ENCODE peak calls at places on chromosomes 7 and 10, in six cellular contexts. X is fibroblast of lung, N is hepatocyte, T is upper lobe of right lung, V is right cardiac atrium, U is heart left ventricle. O is an unnamed sample. For H3K27me3, the result is how much of the 10 kb centered on the place peaks cover.

GRCh38 chr7:117126631-117127030 is 173.3 kb downstream of the ST7 start:
- DNase-seq in X (no peak), T (no peak), N (no peak), U (no peak), V (no peak), O (no peak)

GRCh38 chr7:145398758-145399157 is 562.9 kb upstream of the TPK1 start:
- DNase-seq in U (no peak), X (no peak), N (no peak), T (no peak), V (peak), O (peak)

GRCh38 chr10:112565434-112566053 is 118.5 kb downstream of the VTI1A start:
- DNase-seq in X (peak), T (no peak), V (no peak), U (no peak), N (peak), O (peak)

GRCh38 chr7:143413123-143413522 is 4.5 kb upstream of the EPHA1 start:
- DNase-seq in T (no peak), X (no peak), V (no peak), N (no peak), U (no peak), O (no peak)

GRCh38 chr7:79293655-79294142 is 159.8 kb downstream of the MAGI2 start:
- DNase-seq in U (no peak), X (peak), V (no peak), T (peak), N (peak), O (no peak)

GRCh38 chr10:61195219-61195618 is 251.2 kb upstream of the RHOBTB1 start:
- DNase-seq in X (no peak), V (no peak), N (no peak), T (no peak), U (no peak), O (no peak)

GRCh38 chr7:13989138-13989943 is at the start of gene ETV1:
- DNase-seq in T (peak), U (peak), V (peak), N (peak), X (peak), O (peak)

GRCh38 chr10:101565936-101566332 is 22.1 kb downstream of the POLL start:
- DNase-seq in V (no peak), U (no peak), X (no peak), T (peak), N (no peak), O (no peak)

GRCh38 chr7:33748793-33749192 is 156.5 kb upstream of the BMPER start:
- DNase-seq in T (no peak), N (no peak), X (peak), U (no peak), V (peak), O (peak)

GRCh38 chr10:132297521-132297920 is 10.2 kb downstream of the STK32C start:
- DNase-seq in V (no peak), N (no peak), X (no peak), U (no peak), T (peak), O (no peak)

GRCh38 chr10:122279725-122280141 is 8.6 kb downstream of the BTBD16 start:
- DNase-seq in U (peak), X (peak), V (no peak), T (no peak), N (peak), O (peak)

GRCh38 chr7:100753750-100754149 is 20.4 kb downstream of the ZAN start:
- DNase-seq in T (no peak), V (no peak), X (no peak), N (no peak), U (no peak), O (no peak)

GRCh38 chr10:57031346-57031745 is 670.3 kb upstream of the ZWINT start:
- DNase-seq in T (no peak), V (no peak), X (no peak), N (no peak), U (no peak), O (no peak)

GRCh38 chr10:59844436-59844835 is 61.9 kb downstream of the CCDC6 start:
- DNase-seq in N (no peak), U (no peak), V (no peak), T (no peak), X (no peak), O (peak)

DNA sequence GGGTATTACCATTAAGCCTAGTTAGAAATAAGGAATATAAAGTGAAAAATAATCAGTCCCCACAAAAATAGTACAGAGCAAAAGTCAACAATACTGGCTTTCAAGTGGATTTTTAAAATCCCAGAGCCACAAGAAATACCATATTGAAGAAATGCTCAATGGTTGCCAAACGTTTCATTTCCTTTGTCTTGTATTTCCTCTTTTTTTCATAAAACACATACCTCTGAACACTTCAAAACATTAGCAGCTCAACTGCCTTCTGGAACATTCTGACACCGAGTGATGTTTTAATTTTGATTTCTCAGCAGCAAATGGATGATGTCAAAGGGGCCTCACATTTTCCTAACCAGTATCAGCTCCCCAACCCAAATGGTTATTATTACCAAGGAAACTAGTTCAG is 10.5 kb downstream of the NOD1 start:
- DNase-seq in X (no peak), N (no peak), T (no peak), U (no peak), V (no peak), O (no peak)
- H3K27ac ChIP-seq in X (no peak), N (peak), T (peak), U (peak), V (no peak), O (no peak)

DNA sequence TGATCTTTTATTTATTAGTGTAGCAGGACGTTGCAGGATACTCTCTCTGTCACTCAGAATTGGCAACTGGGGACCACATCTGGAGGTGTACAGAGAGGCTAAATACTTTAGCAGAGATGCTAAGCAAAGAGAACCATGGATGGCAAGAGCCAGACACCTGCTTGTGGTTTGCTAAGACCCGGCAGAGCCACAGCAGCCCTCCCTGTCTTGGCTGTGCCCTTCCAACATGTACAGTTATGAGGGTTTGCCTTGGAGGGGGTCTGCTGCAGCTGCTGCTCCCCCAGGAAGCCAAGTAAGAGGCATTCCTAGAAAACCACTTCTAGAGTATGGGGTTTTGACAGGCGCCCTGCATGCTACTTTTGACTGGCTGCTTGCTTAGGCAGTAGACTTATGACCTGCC is 5.1 kb downstream of the NPVF start:
- DNase-seq in V (no peak), X (no peak), N (no peak), T (no peak), U (no peak), O (peak)
- H3K27me3 ChIP-seq in V (under half), X (under half), N (under half), T (under half), U (under half), O (under half)

GRCh38 chr10:18400911-18401260 is 250.5 kb downstream of the NSUN6 start:
- DNase-seq in X (no peak), U (no peak), T (no peak), V (no peak), N (peak), O (no peak)
- H3K4me3 ChIP-seq in X (peak), U (no peak), T (no peak), V (no peak), N (peak), O (no peak)

GRCh38 chr7:139873593-139874374 is 44.7 kb downstream of the TBXAS1 start:
- DNase-seq in N (no peak), V (peak), U (no peak), X (no peak), T (no peak), O (no peak)
- H3K27ac ChIP-seq in N (no peak), V (no peak), U (peak), X (no peak), T (no peak), O (no peak)

DNA sequence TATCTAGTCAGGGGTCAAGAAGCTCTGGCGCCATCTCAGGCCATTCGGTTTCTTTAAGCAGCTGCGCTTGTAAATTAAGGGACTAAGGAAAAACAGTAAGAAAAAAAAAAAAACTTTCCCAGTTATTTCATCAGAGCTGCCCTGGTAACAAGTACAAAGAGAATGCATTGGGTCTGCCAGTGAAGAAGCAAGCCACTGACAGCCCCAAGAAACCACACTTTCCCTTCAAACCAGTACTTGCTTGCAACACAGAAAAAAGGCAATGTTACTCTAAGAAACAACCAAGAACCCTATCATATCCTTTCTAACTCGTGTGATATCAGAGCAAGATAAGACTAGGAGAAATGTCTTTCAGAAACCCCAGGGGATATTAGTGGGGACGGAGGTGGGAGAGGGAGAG is 40.6 kb upstream of the AOAH start:
- DNase-seq in V (no peak), N (no peak), U (no peak), X (peak), T (no peak), O (no peak)
- H3K27me3 ChIP-seq in V (under half), N (under half), U (under half), X (under half), T (under half), O (under half)

DNA sequence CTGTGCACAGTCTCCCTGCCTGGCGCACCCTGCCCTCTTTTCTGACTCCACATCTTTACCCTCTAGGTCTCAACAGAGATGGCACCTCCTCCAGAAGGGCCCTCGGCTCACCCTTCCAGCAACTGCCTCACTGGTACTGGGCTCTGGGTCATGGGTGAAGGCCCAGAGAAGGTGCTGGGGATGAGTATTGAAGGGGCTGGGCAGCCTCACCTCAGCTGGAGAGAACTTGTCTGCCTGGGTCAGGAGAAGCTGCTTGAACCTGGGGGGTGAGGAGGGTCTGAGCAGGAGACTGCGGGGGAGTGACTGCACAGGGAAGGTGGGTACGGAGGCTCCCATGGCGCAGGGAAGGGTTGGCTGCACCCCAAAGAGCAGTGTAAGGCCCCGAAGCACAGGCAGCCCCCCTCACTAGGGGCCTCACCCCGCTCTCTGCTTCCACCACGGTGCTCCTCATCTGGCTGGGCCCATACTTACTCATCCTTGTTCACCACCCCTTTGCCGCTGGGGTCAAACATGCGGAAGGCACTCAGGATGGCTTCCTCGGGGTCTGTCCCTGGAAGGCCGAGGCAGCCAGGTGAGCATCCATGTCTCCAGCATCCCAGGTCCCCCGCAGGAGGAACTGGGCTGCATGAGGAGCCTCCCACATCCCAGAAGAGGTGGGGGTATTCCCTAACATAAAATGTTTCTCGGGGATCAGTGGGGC is 1.7 kb downstream of the MYL7 start:
- DNase-seq in T (peak), X (no peak), V (peak), U (peak), N (no peak), O (no peak)
- H3K4me3 ChIP-seq in T (no peak), X (no peak), V (peak), U (no peak), N (no peak), O (no peak)

GRCh38 chr7:47143344-47143743 is 438.6 kb downstream of the TNS3 start:
- DNase-seq in V (no peak), X (peak), U (no peak), T (no peak), N (no peak), O (no peak)
- H3K27ac ChIP-seq in V (no peak), X (no peak), U (no peak), T (no peak), N (no peak), O (no peak)

DNA sequence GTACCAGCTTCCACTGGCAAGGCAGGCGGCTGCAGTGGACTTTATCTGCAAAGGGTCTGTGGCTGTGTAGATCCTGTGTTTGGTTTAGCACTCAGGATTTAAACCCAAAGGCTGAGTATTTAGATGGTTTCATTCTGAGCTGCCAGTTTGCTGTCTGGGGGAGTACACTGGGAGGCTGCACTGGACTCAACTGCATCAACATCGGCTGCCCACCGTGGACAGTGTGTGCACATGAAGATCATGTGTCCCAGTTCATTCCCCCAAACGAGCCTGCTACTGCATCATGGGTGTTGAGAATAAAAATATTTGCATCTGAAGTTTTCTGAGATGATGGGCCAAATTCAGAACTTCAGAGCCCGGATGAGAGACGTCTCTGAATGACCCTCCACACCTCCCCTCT is 328.6 kb upstream of the SHH start:
- DNase-seq in V (no peak), T (no peak), N (no peak), U (no peak), X (no peak), O (no peak)
- H3K27me3 ChIP-seq in V (under half), T (under half), N (under half), U (under half), X (under half), O (under half)

GRCh38 chr7:2112261-2113203 is 120.2 kb downstream of the MAD1L1 start:
- DNase-seq in N (no peak), T (no peak), X (no peak), U (no peak), V (peak), O (no peak)

GRCh38 chr7:2115739-2116065 is 117.0 kb downstream of the MAD1L1 start:
- DNase-seq in V (no peak), N (no peak), T (no peak), X (no peak), U (peak), O (no peak)

GRCh38 chr7:2114926-2115738 is 117.6 kb downstream of the MAD1L1 start:
- DNase-seq in X (no peak), T (no peak), N (no peak), U (no peak), V (no peak), O (no peak)

GRCh38 chr7:2116086-2116810 is 116.5 kb downstream of the MAD1L1 start:
- DNase-seq in V (peak), T (no peak), N (no peak), X (peak), U (peak), O (no peak)

DNA sequence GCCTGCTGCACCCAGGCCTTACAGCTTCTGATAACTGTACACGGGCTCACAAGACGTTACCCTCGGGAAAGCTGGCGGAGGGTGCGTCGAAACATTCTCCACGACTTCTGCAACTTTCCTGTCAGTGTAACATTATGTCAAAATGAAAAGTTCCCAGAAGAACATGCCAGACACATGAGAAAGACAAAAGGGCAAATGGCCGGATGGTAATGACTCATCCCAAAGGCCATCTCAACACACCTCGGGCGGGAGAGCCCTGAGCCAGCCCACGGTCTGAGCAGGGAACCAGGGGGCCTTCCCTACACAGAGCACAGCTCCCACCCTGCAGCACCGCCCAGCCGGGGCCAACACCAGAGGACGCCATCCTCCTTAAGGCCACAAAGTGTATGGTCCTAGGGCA is 118.7 kb downstream of the MAD1L1 start:
- DNase-seq in X (peak), U (no peak), T (no peak), N (no peak), V (peak), O (no peak)
- H3K4me3 ChIP-seq in X (no peak), U (no peak), T (no peak), N (no peak), V (no peak), O (no peak)

O was measured in SJCRH30.